ENCODE peak calls at places on chromosomes 13 and 19, in seven cellular contexts. One of them, this sample, is unnamed.

GRCh38 chr13:28658539-28658795 is 463 bp upstream of the POMP start:
- DNase-seq in ascending aorta: no peak
- DNase-seq in body of pancreas: no peak
- DNase-seq in foreskin fibroblast: no peak
- DNase-seq in lower lobe of right lung: no peak
- DNase-seq in astrocyte of the cerebellum: no peak
- DNase-seq in IMR-90: no peak
- DNase-seq in this sample: no peak

GRCh38 chr19:10136936-10137335 is 17.2 kb upstream of the EIF3G start:
- DNase-seq in body of pancreas: no peak
- DNase-seq in IMR-90: no peak
- DNase-seq in lower lobe of right lung: no peak
- DNase-seq in astrocyte of the cerebellum: no peak
- DNase-seq in ascending aorta: no peak
- DNase-seq in foreskin fibroblast: no peak
- DNase-seq in this sample: no peak

GRCh38 chr19:11064831-11065303 is 24.4 kb upstream of the LDLR start:
- DNase-seq in lower lobe of right lung: no peak
- DNase-seq in IMR-90: no peak
- DNase-seq in astrocyte of the cerebellum: no peak
- DNase-seq in foreskin fibroblast: no peak
- DNase-seq in body of pancreas: peak
- DNase-seq in ascending aorta: no peak
- DNase-seq in this sample: no peak

GRCh38 chr19:58317481-58318072 is 9.2 kb upstream of the ZSCAN22 start:
- DNase-seq in astrocyte of the cerebellum: peak
- DNase-seq in lower lobe of right lung: no peak
- DNase-seq in foreskin fibroblast: peak
- DNase-seq in IMR-90: peak
- DNase-seq in ascending aorta: no peak
- DNase-seq in body of pancreas: no peak
- DNase-seq in this sample: no peak

GRCh38 chr13:28396053-28396452 is 98.9 kb downstream of the FLT1 start:
- DNase-seq in IMR-90: no peak
- DNase-seq in body of pancreas: no peak
- DNase-seq in foreskin fibroblast: no peak
- DNase-seq in astrocyte of the cerebellum: no peak
- DNase-seq in ascending aorta: no peak
- DNase-seq in lower lobe of right lung: no peak
- DNase-seq in this sample: no peak

GRCh38 chr19:17337675-17338439 is 504 bp downstream of the GTPBP3 start:
- DNase-seq in astrocyte of the cerebellum: no peak
- DNase-seq in IMR-90: no peak
- DNase-seq in body of pancreas: no peak
- DNase-seq in ascending aorta: no peak
- DNase-seq in lower lobe of right lung: no peak
- DNase-seq in foreskin fibroblast: no peak
- DNase-seq in this sample: no peak

GRCh38 chr19:48991823-48992570 is 1.1 kb downstream of the GYS1 start:
- DNase-seq in astrocyte of the cerebellum: peak
- DNase-seq in foreskin fibroblast: peak
- DNase-seq in body of pancreas: peak
- DNase-seq in IMR-90: peak
- DNase-seq in ascending aorta: no peak
- DNase-seq in lower lobe of right lung: peak
- DNase-seq in this sample: peak

GRCh38 chr19:48681127-48681470 is 8.3 kb upstream of the NTN5 start:
- DNase-seq in ascending aorta: no peak
- DNase-seq in astrocyte of the cerebellum: peak
- DNase-seq in IMR-90: peak
- DNase-seq in body of pancreas: no peak
- DNase-seq in foreskin fibroblast: peak
- DNase-seq in lower lobe of right lung: no peak
- DNase-seq in this sample: no peak

GRCh38 chr19:10818306-10819123 is 17.5 kb downstream of the TMED1 start:
- DNase-seq in lower lobe of right lung: no peak
- DNase-seq in astrocyte of the cerebellum: no peak
- DNase-seq in foreskin fibroblast: no peak
- DNase-seq in ascending aorta: no peak
- DNase-seq in IMR-90: no peak
- DNase-seq in body of pancreas: no peak
- DNase-seq in this sample: no peak

DNA sequence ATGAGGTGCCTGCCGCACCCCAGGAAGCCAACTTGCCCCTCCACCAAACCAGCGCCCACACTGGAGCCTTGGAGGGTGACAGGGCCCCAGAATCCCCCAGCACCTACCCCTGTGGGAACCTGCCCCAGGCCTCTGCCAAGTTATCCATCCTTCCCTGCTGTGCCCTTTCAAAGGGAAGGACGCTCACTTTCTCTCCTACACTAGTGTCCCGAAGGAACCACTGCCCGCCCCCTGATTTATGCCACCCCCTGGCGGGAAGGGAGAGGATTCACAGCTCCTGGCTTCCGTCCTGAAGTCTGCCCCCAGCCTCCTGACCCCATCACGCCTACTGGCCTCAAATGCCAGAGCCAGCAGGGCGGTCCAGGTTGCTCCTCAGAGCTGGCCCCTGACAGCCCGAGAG is 1.4 kb downstream of the EVI5L start:
- DNase-seq in body of pancreas: no peak
- DNase-seq in IMR-90: peak
- DNase-seq in foreskin fibroblast: peak
- DNase-seq in lower lobe of right lung: no peak
- DNase-seq in astrocyte of the cerebellum: no peak
- DNase-seq in ascending aorta: no peak
- DNase-seq in this sample: no peak
- H3K4me3 ChIP-seq in body of pancreas: no peak
- H3K4me3 ChIP-seq in IMR-90: no peak
- H3K4me3 ChIP-seq in foreskin fibroblast: no peak
- H3K4me3 ChIP-seq in lower lobe of right lung: no peak
- H3K4me3 ChIP-seq in astrocyte of the cerebellum: no peak
- H3K4me3 ChIP-seq in ascending aorta: no peak
- H3K4me3 ChIP-seq in this sample: no peak

GRCh38 chr13:33230178-33230881 is 55.2 kb downstream of the STARD13 start:
- DNase-seq in foreskin fibroblast: peak
- DNase-seq in IMR-90: peak
- DNase-seq in astrocyte of the cerebellum: no peak
- DNase-seq in body of pancreas: no peak
- DNase-seq in lower lobe of right lung: no peak
- DNase-seq in ascending aorta: no peak
- DNase-seq in this sample: no peak
- H3K4me3 ChIP-seq in foreskin fibroblast: no peak
- H3K4me3 ChIP-seq in IMR-90: no peak
- H3K4me3 ChIP-seq in astrocyte of the cerebellum: no peak
- H3K4me3 ChIP-seq in body of pancreas: no peak
- H3K4me3 ChIP-seq in lower lobe of right lung: no peak
- H3K4me3 ChIP-seq in ascending aorta: no peak
- H3K4me3 ChIP-seq in this sample: no peak

GRCh38 chr19:16070366-16070990 is 5.8 kb upstream of the TPM4 start:
- DNase-seq in body of pancreas: peak
- DNase-seq in ascending aorta: peak
- DNase-seq in lower lobe of right lung: peak
- DNase-seq in foreskin fibroblast: no peak
- DNase-seq in IMR-90: no peak
- DNase-seq in astrocyte of the cerebellum: no peak
- DNase-seq in this sample: peak

GRCh38 chr19:16068696-16069259 is 7.5 kb upstream of the TPM4 start:
- DNase-seq in body of pancreas: no peak
- DNase-seq in lower lobe of right lung: peak
- DNase-seq in astrocyte of the cerebellum: no peak
- DNase-seq in foreskin fibroblast: no peak
- DNase-seq in IMR-90: no peak
- DNase-seq in ascending aorta: no peak
- DNase-seq in this sample: no peak

GRCh38 chr19:16071072-16071691 is 5.1 kb upstream of the TPM4 start:
- DNase-seq in foreskin fibroblast: no peak
- DNase-seq in astrocyte of the cerebellum: no peak
- DNase-seq in ascending aorta: no peak
- DNase-seq in lower lobe of right lung: no peak
- DNase-seq in body of pancreas: no peak
- DNase-seq in IMR-90: no peak
- DNase-seq in this sample: no peak

GRCh38 chr19:16067205-16067938 is 8.9 kb upstream of the TPM4 start:
- DNase-seq in ascending aorta: peak
- DNase-seq in foreskin fibroblast: peak
- DNase-seq in lower lobe of right lung: peak
- DNase-seq in astrocyte of the cerebellum: peak
- DNase-seq in IMR-90: peak
- DNase-seq in body of pancreas: no peak
- DNase-seq in this sample: peak

GRCh38 chr19:16069813-16070365 is 6.4 kb upstream of the TPM4 start:
- DNase-seq in ascending aorta: no peak
- DNase-seq in lower lobe of right lung: peak
- DNase-seq in astrocyte of the cerebellum: no peak
- DNase-seq in foreskin fibroblast: no peak
- DNase-seq in IMR-90: no peak
- DNase-seq in body of pancreas: no peak
- DNase-seq in this sample: no peak
- H3K4me3 ChIP-seq in ascending aorta: peak
- H3K4me3 ChIP-seq in lower lobe of right lung: peak
- H3K4me3 ChIP-seq in astrocyte of the cerebellum: peak
- H3K4me3 ChIP-seq in foreskin fibroblast: no peak
- H3K4me3 ChIP-seq in IMR-90: no peak
- H3K4me3 ChIP-seq in body of pancreas: no peak
- H3K4me3 ChIP-seq in this sample: peak

GRCh38 chr19:1239796-1240737 is 1.5 kb upstream of the ATP5F1D start:
- DNase-seq in lower lobe of right lung: peak
- DNase-seq in ascending aorta: no peak
- DNase-seq in body of pancreas: peak
- DNase-seq in astrocyte of the cerebellum: peak
- DNase-seq in foreskin fibroblast: peak
- DNase-seq in IMR-90: peak
- DNase-seq in this sample: no peak

GRCh38 chr19:1238373-1239303 is 833 bp upstream of the CBARP start:
- DNase-seq in lower lobe of right lung: no peak
- DNase-seq in body of pancreas: no peak
- DNase-seq in ascending aorta: no peak
- DNase-seq in astrocyte of the cerebellum: no peak
- DNase-seq in foreskin fibroblast: no peak
- DNase-seq in IMR-90: no peak
- DNase-seq in this sample: no peak

GRCh38 chr19:1239420-1239795 is 1.6 kb upstream of the CBARP start:
- DNase-seq in lower lobe of right lung: no peak
- DNase-seq in foreskin fibroblast: no peak
- DNase-seq in IMR-90: no peak
- DNase-seq in body of pancreas: no peak
- DNase-seq in ascending aorta: no peak
- DNase-seq in astrocyte of the cerebellum: no peak
- DNase-seq in this sample: no peak

GRCh38 chr19:1241417-1242095 is at the start of gene ATP5F1D:
- DNase-seq in foreskin fibroblast: peak
- DNase-seq in ascending aorta: no peak
- DNase-seq in body of pancreas: peak
- DNase-seq in astrocyte of the cerebellum: peak
- DNase-seq in lower lobe of right lung: peak
- DNase-seq in IMR-90: peak
- DNase-seq in this sample: peak

GRCh38 chr19:1240925-1241324 is 626 bp upstream of the ATP5F1D start:
- DNase-seq in ascending aorta: no peak
- DNase-seq in IMR-90: no peak
- DNase-seq in astrocyte of the cerebellum: no peak
- DNase-seq in lower lobe of right lung: no peak
- DNase-seq in body of pancreas: no peak
- DNase-seq in foreskin fibroblast: no peak
- DNase-seq in this sample: no peak
- H3K4me3 ChIP-seq in ascending aorta: peak
- H3K4me3 ChIP-seq in IMR-90: no peak
- H3K4me3 ChIP-seq in astrocyte of the cerebellum: no peak
- H3K4me3 ChIP-seq in lower lobe of right lung: peak
- H3K4me3 ChIP-seq in body of pancreas: no peak
- H3K4me3 ChIP-seq in foreskin fibroblast: peak
- H3K4me3 ChIP-seq in this sample: peak

GRCh38 chr13:38686635-38687245 is at the start of gene FREM2:
- DNase-seq in astrocyte of the cerebellum: peak
- DNase-seq in foreskin fibroblast: no peak
- DNase-seq in body of pancreas: peak
- DNase-seq in IMR-90: no peak
- DNase-seq in ascending aorta: no peak
- DNase-seq in lower lobe of right lung: peak
- DNase-seq in this sample: no peak
- H3K4me3 ChIP-seq in astrocyte of the cerebellum: peak
- H3K4me3 ChIP-seq in foreskin fibroblast: peak
- H3K4me3 ChIP-seq in body of pancreas: peak
- H3K4me3 ChIP-seq in IMR-90: no peak
- H3K4me3 ChIP-seq in ascending aorta: peak
- H3K4me3 ChIP-seq in lower lobe of right lung: peak
- H3K4me3 ChIP-seq in this sample: peak

DNA sequence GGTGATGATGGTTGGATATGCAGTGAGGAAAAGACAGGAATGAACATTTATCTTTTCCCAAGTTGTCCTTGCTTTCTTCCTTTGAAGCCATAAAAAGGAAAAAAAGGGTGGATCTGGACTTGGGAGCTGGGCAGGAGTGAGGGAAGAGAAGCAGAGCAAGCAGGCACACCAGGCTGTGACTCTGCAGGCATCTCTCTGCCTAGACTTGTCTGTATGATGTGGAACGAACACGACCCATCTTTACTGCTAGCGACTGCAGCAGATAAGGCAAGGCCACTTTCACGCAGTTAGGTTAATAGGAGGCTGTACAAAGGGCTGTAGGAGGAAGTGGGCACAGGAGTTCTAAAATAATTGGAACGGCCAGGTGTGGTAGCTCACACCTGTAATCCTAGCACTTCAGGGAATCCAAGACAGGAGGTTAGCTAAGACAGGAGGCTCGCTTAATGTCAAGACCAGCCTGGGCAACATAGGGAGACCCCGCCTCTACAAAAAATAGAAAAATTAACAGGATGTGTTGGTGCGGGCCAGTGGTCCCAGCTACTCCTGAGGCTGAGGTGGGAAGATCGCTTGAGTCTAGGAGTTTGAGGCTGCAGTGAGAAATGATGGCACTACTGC is 961 bp upstream of the URI1 start:
- DNase-seq in body of pancreas: no peak
- DNase-seq in foreskin fibroblast: no peak
- DNase-seq in ascending aorta: no peak
- DNase-seq in IMR-90: no peak
- DNase-seq in lower lobe of right lung: no peak
- DNase-seq in astrocyte of the cerebellum: no peak
- DNase-seq in this sample: no peak
- H3K4me3 ChIP-seq in body of pancreas: no peak
- H3K4me3 ChIP-seq in foreskin fibroblast: no peak
- H3K4me3 ChIP-seq in ascending aorta: no peak
- H3K4me3 ChIP-seq in IMR-90: no peak
- H3K4me3 ChIP-seq in lower lobe of right lung: peak
- H3K4me3 ChIP-seq in astrocyte of the cerebellum: no peak
- H3K4me3 ChIP-seq in this sample: no peak

GRCh38 chr19:55024111-55024510 is 14.0 kb downstream of the GP6 start:
- DNase-seq in foreskin fibroblast: no peak
- DNase-seq in astrocyte of the cerebellum: no peak
- DNase-seq in ascending aorta: no peak
- DNase-seq in body of pancreas: no peak
- DNase-seq in IMR-90: no peak
- DNase-seq in lower lobe of right lung: no peak
- DNase-seq in this sample: no peak
- H3K4me3 ChIP-seq in foreskin fibroblast: no peak
- H3K4me3 ChIP-seq in astrocyte of the cerebellum: no peak
- H3K4me3 ChIP-seq in ascending aorta: no peak
- H3K4me3 ChIP-seq in body of pancreas: no peak
- H3K4me3 ChIP-seq in IMR-90: no peak
- H3K4me3 ChIP-seq in lower lobe of right lung: no peak
- H3K4me3 ChIP-seq in this sample: no peak

This sample was measured in coronary artery.